ENCODE peak calls at places on chromosomes 11 and 22, in four cellular contexts. L is stimulated activated effector memory CD8-positive, alpha-beta T cell treated with anti-CD3 and anti-CD28 coated beads, Interleukin-12 subunit alpha, Interleukin-12 subunit beta, amount 100 ng/mL, for 72 hours; Y is ELR; J is stimulated activated CD4-positive, alpha-beta T cell treated with anti-CD3 and anti-CD28 coated beads, Interleukin-12 subunit alpha, Interleukin-12 subunit beta, amount 100 ng/mL, for 4 hours. E is an unnamed sample.

GRCh38 chr11:2578934-2579280 is 120.9 kb downstream of the KCNQ1OT1 start:
- DNase-seq in L (no peak), Y (no peak), J (no peak), E (no peak)

GRCh38 chr11:18707811-18708340 is 9.3 kb downstream of the TMEM86A start:
- DNase-seq in L (no peak), Y (no peak), J (no peak), E (no peak)

GRCh38 chr22:35404176-35404575 is 4.2 kb downstream of the MCM5 start:
- DNase-seq in L (no peak), Y (no peak), J (no peak), E (no peak)

GRCh38 chr11:16785520-16786128 is 47.2 kb downstream of the C11orf58 start:
- DNase-seq in L (peak; percentile 74), Y (peak; percentile 78), J (peak; percentile 44), E (no peak)

GRCh38 chr11:34855021-34855753 is 61.0 kb downstream of the APIP start:
- DNase-seq in L (no peak), Y (no peak), J (no peak), E (no peak)

GRCh38 chr11:88421530-88421929 is 84.0 kb upstream of the CTSC start:
- DNase-seq in L (peak; percentile 79), Y (peak; percentile 14), J (peak; percentile 18), E (peak; percentile 37)

GRCh38 chr11:125441648-125442410 is 54.2 kb downstream of the FEZ1 start:
- DNase-seq in L (no peak), Y (no peak), J (no peak), E (no peak)

GRCh38 chr22:22746061-22746962 is 101.9 kb downstream of the GGTLC2 start:
- DNase-seq in L (no peak), Y (no peak), J (no peak), E (no peak)

GRCh38 chr11:126378763-126379162 is 23.3 kb downstream of the ST3GAL4 start:
- DNase-seq in L (no peak), Y (no peak), J (no peak), E (no peak)

GRCh38 chr22:21939392-21940319 is 13.0 kb downstream of the PPM1F start:
- DNase-seq in L (no peak), Y (no peak), J (no peak), E (no peak)

GRCh38 chr11:59182457-59183151 is 10.7 kb downstream of the DTX4 start:
- DNase-seq in L (no peak), Y (no peak), J (no peak), E (no peak)

E was measured in NK-92 treated with Interleukin-12 subunit alpha and Interleukin-12 subunit beta, amount 100 ng/mL, for 24 hours.